ENCODE peak calls at places on chromosomes 3 and 15, in seven cellular contexts. N is spleen, U is SK-N-SH, R is astrocyte, P is left lung, C is stomach, V is uterus. L is an unnamed sample.

GRCh38 chr15:84749111-84749991 is 959 bp downstream of the ZNF592 start:
- DNase-seq in P (peak; percentile 45), R (peak; percentile 18), U (peak; percentile 78), N (peak; percentile 85), C (peak; percentile 28), V (peak; percentile 40), L (peak; percentile 70)

GRCh38 chr3:71896751-71897150 is 111.8 kb upstream of the PROK2 start:
- DNase-seq in R (no peak), N (no peak), V (no peak), U (no peak), P (no peak), C (no peak), L (no peak)

GRCh38 chr3:182516597-182517336 is 276.5 kb upstream of the ATP11B start:
- DNase-seq in R (no peak), V (no peak), P (no peak), U (no peak), N (no peak), C (no peak), L (no peak)

GRCh38 chr3:187382609-187383151 is 14.5 kb downstream of the RTP4 start:
- DNase-seq in P (no peak), R (no peak), V (no peak), N (no peak), C (no peak), U (no peak), L (no peak)

GRCh38 chr3:72234394-72234793 is 449.4 kb upstream of the PROK2 start:
- DNase-seq in V (peak; percentile 66), R (peak; percentile 84), U (no peak), C (no peak), P (no peak), N (no peak), L (no peak)

GRCh38 chr3:16127257-16127656 is 47.2 kb upstream of the GALNT15 start:
- DNase-seq in V (no peak), C (no peak), U (no peak), P (no peak), N (no peak), R (no peak), L (no peak)

GRCh38 chr3:52055537-52056351 is 627 bp downstream of the DUSP7 start:
- DNase-seq in R (peak; percentile 34), U (peak; percentile 72), N (peak; percentile 93), P (no peak), V (peak; percentile 53), C (peak; percentile 49), L (peak; percentile 82)

GRCh38 chr15:67193223-67194009 is 61.0 kb downstream of the AAGAB start:
- DNase-seq in V (peak; percentile 67), U (no peak), C (no peak), P (no peak), R (no peak), N (no peak), L (no peak)

GRCh38 chr3:43773273-43774104 is 82.8 kb downstream of the ABHD5 start:
- DNase-seq in N (peak; percentile 80), R (no peak), U (peak; percentile 65), V (no peak), P (peak; percentile 44), C (peak; percentile 38), L (no peak)

GRCh38 chr3:112623213-112623612 is 17.7 kb downstream of the CCDC80 start:
- DNase-seq in N (no peak), V (no peak), P (no peak), R (no peak), C (no peak), U (no peak), L (no peak)

GRCh38 chr3:3800685-3801509 is 1.7 kb downstream of the LRRN1 start:
- DNase-seq in P (peak; percentile 43), V (peak; percentile 17), C (peak; percentile 61), U (peak; percentile 61), R (peak; percentile 11), N (peak; percentile 84), L (peak; percentile 72)

GRCh38 chr3:16294854-16295253 is 29.8 kb downstream of the OXNAD1 start:
- DNase-seq in R (no peak), P (no peak), C (no peak), V (no peak), N (no peak), U (no peak), L (no peak)

GRCh38 chr3:142586803-142587406 is 8.4 kb upstream of the ATR start:
- DNase-seq in P (no peak), N (no peak), U (peak; percentile 64), V (no peak), C (peak; percentile 41), R (peak; percentile 64), L (no peak)

GRCh38 chr3:54691230-54691900 is 236.5 kb downstream of the LRTM1 start:
- DNase-seq in V (no peak), R (peak; percentile 65), N (no peak), C (no peak), U (no peak), P (no peak), L (no peak)

GRCh38 chr3:16309558-16309957 is 44.5 kb downstream of the OXNAD1 start:
- DNase-seq in P (no peak), N (no peak), V (no peak), R (peak; percentile 82), C (no peak), U (no peak), L (no peak)

GRCh38 chr3:105119801-105120340 is 246.8 kb upstream of the ALCAM start:
- DNase-seq in V (no peak), N (no peak), C (no peak), U (no peak), R (no peak), P (no peak), L (no peak)

GRCh38 chr3:100492059-100492809 is at the start of gene TMEM45A:
- DNase-seq in C (peak; percentile 97), R (peak; percentile 89), P (peak; percentile 95), V (peak; percentile 97), U (peak; percentile 99), N (peak; percentile 94), L (peak; percentile 98)

GRCh38 chr3:124263168-124263567 is 271.2 kb upstream of the ROPN1 start:
- DNase-seq in C (no peak), P (no peak), R (peak; percentile 95), U (no peak), N (no peak), V (no peak), L (no peak)

GRCh38 chr3:19348500-19348899 is 200.2 kb downstream of the KCNH8 start:
- DNase-seq in P (no peak), C (no peak), V (no peak), N (no peak), U (no peak), R (no peak), L (no peak)

GRCh38 chr3:150803440-150803985 is 40.5 kb upstream of the SIAH2 start:
- DNase-seq in C (no peak), V (no peak), P (no peak), U (no peak), R (no peak), N (no peak), L (no peak)

GRCh38 chr3:109081746-109082510 is 36.0 kb downstream of the MORC1 start:
- DNase-seq in V (no peak), U (peak; percentile 34), N (no peak), P (no peak), C (peak; percentile 30), R (peak; percentile 36), L (no peak)

GRCh38 chr3:32860499-32860898 is 42.7 kb downstream of the TRIM71 start:
- DNase-seq in N (no peak), U (no peak), C (no peak), P (no peak), V (no peak), R (no peak), L (no peak)
- H3K4me1 ChIP-seq in N (no peaks in the 10 kb centered on the region), U (no peaks in the 10 kb centered on the region), C (peaks cover 5% of the 10 kb centered on the region), P (peaks cover 4% of the 10 kb centered on the region), V (no peaks in the 10 kb centered on the region), R (no peaks in the 10 kb centered on the region), L (peaks cover 4% of the 10 kb centered on the region)

GRCh38 chr3:17424137-17424536 is 318.3 kb downstream of the TBC1D5 start:
- DNase-seq in P (no peak), U (peak; percentile 43), N (no peak), V (no peak), C (no peak), R (no peak), L (no peak)
- H3K27ac ChIP-seq in P (no peak overlapping the region), U (peak overlapping the region; percentile 65), N (no peak overlapping the region), V (no peak overlapping the region), C (no peak overlapping the region), R (no peak overlapping the region), L (no peak overlapping the region)

GRCh38 chr3:4996771-4997291 is 17.6 kb downstream of the BHLHE40 start:
- DNase-seq in R (no peak), P (no peak), C (no peak), N (no peak), U (no peak), V (no peak), L (no peak)
- TF ChIP-seq CTCF in R (no peak), P (no peak), C (no peak), N (no peak), U (no peak), V (no peak), L (no peak)

GRCh38 chr3:128340198-128340903 is 126.3 kb downstream of the DNAJB8 start:
- DNase-seq in R (no peak), U (no peak), C (no peak), P (peak; percentile 20), N (peak; percentile 37), V (no peak), L (peak; percentile 27)
- H3K4me1 ChIP-seq in R (peaks cover 10% of the 10 kb centered on the region), U (peaks cover 10% of the 10 kb centered on the region), C (peaks cover 9% of the 10 kb centered on the region), P (no peaks in the 10 kb centered on the region), N (no peaks in the 10 kb centered on the region), V (no peaks in the 10 kb centered on the region), L (no peaks in the 10 kb centered on the region)

DNA sequence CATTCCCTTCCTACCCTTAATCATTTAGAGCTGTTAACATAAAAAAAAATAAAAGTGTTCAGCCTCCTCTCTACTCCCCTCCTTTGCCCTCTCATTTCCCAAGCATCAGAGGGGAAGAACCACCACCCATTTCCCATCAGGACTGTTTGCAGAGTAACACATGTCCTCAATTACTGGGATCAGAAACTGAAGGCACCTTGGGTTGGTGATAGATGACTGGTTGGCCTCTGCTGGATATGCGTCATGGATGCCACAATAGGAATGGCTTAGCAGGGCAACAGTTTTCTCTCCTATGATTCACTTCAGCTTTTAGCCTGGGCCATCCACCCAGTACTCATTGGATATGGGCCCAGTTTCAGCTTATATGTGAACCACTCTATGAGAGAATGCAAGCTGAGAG is 54.2 kb downstream of the DUT start:
- DNase-seq in C (no peak), P (no peak), R (peak; percentile 99), V (no peak), N (no peak), U (no peak), L (no peak)
- H3K27ac ChIP-seq in C (no peak overlapping the region), P (no peak overlapping the region), R (peak overlapping the region; percentile 73), V (no peak overlapping the region), N (no peak overlapping the region), U (peak overlapping the region; percentile 68), L (no peak overlapping the region)

DNA sequence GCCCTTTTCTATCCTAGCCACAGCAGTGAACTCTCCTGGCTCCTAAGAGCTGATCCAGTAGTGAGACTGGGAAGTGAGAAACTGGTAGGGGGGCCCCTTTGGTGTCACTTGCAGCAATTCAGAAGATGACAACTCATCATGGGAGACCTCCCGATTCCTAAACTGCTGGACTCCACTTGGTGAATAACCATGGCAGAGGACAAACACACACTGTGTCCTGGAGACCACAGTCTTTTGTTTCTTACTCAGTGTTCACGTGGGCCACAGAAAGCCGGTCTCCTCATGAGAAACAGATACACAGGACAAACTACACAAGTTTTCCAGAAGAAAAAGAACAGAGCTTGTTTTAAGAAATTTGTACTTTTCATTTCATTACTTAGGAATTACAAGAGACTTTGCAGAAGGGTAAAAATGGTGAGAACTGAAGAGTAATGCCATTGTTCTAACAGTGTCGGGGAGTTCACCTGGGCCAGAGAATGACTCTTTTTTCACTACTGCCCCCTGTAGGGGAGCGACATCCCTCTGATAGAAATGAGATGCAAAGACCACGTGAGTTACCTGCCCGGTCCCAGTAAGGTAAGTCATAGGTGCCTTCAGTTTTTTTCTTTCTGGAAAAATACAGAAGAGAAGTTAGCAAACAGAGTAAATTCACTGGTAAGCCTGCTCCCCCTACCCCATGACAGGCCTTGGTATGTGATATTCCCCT is 38.1 kb downstream of the ST3GAL6 start:
- DNase-seq in R (no peak), P (no peak), U (no peak), N (no peak), C (no peak), V (no peak), L (no peak)
- TF ChIP-seq CTCF in R (peak; percentile 16), P (no peak), U (peak; percentile 44), N (no peak), C (no peak), V (no peak), L (no peak)

L was measured in upper lobe of right lung.